ENCODE peak calls at places on chromosomes 1 and 21, in ten cellular contexts. One of them, this sample, is unnamed.

GRCh38 chr1:211695135-211695816 is 19.9 kb upstream of the NEK2 start:
- DNase-seq in naive thymus-derived CD8-positive, alpha-beta T cell: peak
- DNase-seq in stimulated activated CD8-positive, alpha-beta memory T cell treated with anti-CD3 and anti-CD28 coated beads, Interleukin-4, amount 100 ng/mL, for 4 hours: no peak
- DNase-seq in cardiac septum: no peak
- DNase-seq in WTC11: no peak
- DNase-seq in mucosa of gallbladder: no peak
- DNase-seq in HT1080: no peak
- DNase-seq in cardiac fibroblast: peak
- DNase-seq in T-helper 1 cell: peak
- DNase-seq in choroid plexus epithelial cell: peak
- DNase-seq in this sample: no peak

GRCh38 chr1:177650947-177651346 is 318.9 kb downstream of the SEC16B start:
- DNase-seq in naive thymus-derived CD8-positive, alpha-beta T cell: no peak
- DNase-seq in HT1080: no peak
- DNase-seq in cardiac fibroblast: no peak
- DNase-seq in T-helper 1 cell: no peak
- DNase-seq in WTC11: no peak
- DNase-seq in cardiac septum: no peak
- DNase-seq in choroid plexus epithelial cell: no peak
- DNase-seq in stimulated activated CD8-positive, alpha-beta memory T cell treated with anti-CD3 and anti-CD28 coated beads, Interleukin-4, amount 100 ng/mL, for 4 hours: no peak
- DNase-seq in mucosa of gallbladder: no peak
- DNase-seq in this sample: peak

GRCh38 chr1:172790245-172790644 is 131.3 kb downstream of the FASLG start:
- DNase-seq in naive thymus-derived CD8-positive, alpha-beta T cell: no peak
- DNase-seq in WTC11: no peak
- DNase-seq in choroid plexus epithelial cell: peak
- DNase-seq in stimulated activated CD8-positive, alpha-beta memory T cell treated with anti-CD3 and anti-CD28 coated beads, Interleukin-4, amount 100 ng/mL, for 4 hours: no peak
- DNase-seq in mucosa of gallbladder: no peak
- DNase-seq in T-helper 1 cell: no peak
- DNase-seq in cardiac septum: no peak
- DNase-seq in cardiac fibroblast: no peak
- DNase-seq in HT1080: no peak
- DNase-seq in this sample: no peak

GRCh38 chr1:227459326-227459841 is 104.0 kb upstream of the ZNF678 start:
- DNase-seq in cardiac fibroblast: no peak
- DNase-seq in cardiac septum: no peak
- DNase-seq in T-helper 1 cell: no peak
- DNase-seq in stimulated activated CD8-positive, alpha-beta memory T cell treated with anti-CD3 and anti-CD28 coated beads, Interleukin-4, amount 100 ng/mL, for 4 hours: no peak
- DNase-seq in WTC11: no peak
- DNase-seq in mucosa of gallbladder: no peak
- DNase-seq in choroid plexus epithelial cell: peak
- DNase-seq in HT1080: no peak
- DNase-seq in naive thymus-derived CD8-positive, alpha-beta T cell: no peak
- DNase-seq in this sample: no peak

GRCh38 chr1:66523502-66523901 is 10.5 kb upstream of the SGIP1 start:
- DNase-seq in T-helper 1 cell: no peak
- DNase-seq in HT1080: no peak
- DNase-seq in stimulated activated CD8-positive, alpha-beta memory T cell treated with anti-CD3 and anti-CD28 coated beads, Interleukin-4, amount 100 ng/mL, for 4 hours: no peak
- DNase-seq in cardiac septum: no peak
- DNase-seq in naive thymus-derived CD8-positive, alpha-beta T cell: no peak
- DNase-seq in choroid plexus epithelial cell: no peak
- DNase-seq in mucosa of gallbladder: no peak
- DNase-seq in cardiac fibroblast: no peak
- DNase-seq in WTC11: no peak
- DNase-seq in this sample: no peak

GRCh38 chr21:31117046-31117916 is 79.0 kb upstream of the KRTAP19-8 start:
- DNase-seq in cardiac fibroblast: peak
- DNase-seq in cardiac septum: no peak
- DNase-seq in choroid plexus epithelial cell: peak
- DNase-seq in T-helper 1 cell: peak
- DNase-seq in WTC11: no peak
- DNase-seq in HT1080: peak
- DNase-seq in naive thymus-derived CD8-positive, alpha-beta T cell: no peak
- DNase-seq in mucosa of gallbladder: no peak
- DNase-seq in stimulated activated CD8-positive, alpha-beta memory T cell treated with anti-CD3 and anti-CD28 coated beads, Interleukin-4, amount 100 ng/mL, for 4 hours: no peak
- DNase-seq in this sample: no peak

GRCh38 chr1:211928993-211929637 is 98.6 kb upstream of the LPGAT1 start:
- DNase-seq in mucosa of gallbladder: peak
- DNase-seq in naive thymus-derived CD8-positive, alpha-beta T cell: no peak
- DNase-seq in WTC11: no peak
- DNase-seq in T-helper 1 cell: no peak
- DNase-seq in choroid plexus epithelial cell: peak
- DNase-seq in cardiac fibroblast: peak
- DNase-seq in cardiac septum: no peak
- DNase-seq in HT1080: peak
- DNase-seq in stimulated activated CD8-positive, alpha-beta memory T cell treated with anti-CD3 and anti-CD28 coated beads, Interleukin-4, amount 100 ng/mL, for 4 hours: no peak
- DNase-seq in this sample: peak

GRCh38 chr1:84772428-84772943 is 82.2 kb upstream of the SSX2IP start:
- DNase-seq in T-helper 1 cell: peak
- DNase-seq in WTC11: peak
- DNase-seq in cardiac fibroblast: peak
- DNase-seq in naive thymus-derived CD8-positive, alpha-beta T cell: peak
- DNase-seq in mucosa of gallbladder: peak
- DNase-seq in cardiac septum: no peak
- DNase-seq in HT1080: peak
- DNase-seq in stimulated activated CD8-positive, alpha-beta memory T cell treated with anti-CD3 and anti-CD28 coated beads, Interleukin-4, amount 100 ng/mL, for 4 hours: peak
- DNase-seq in choroid plexus epithelial cell: peak
- DNase-seq in this sample: peak

GRCh38 chr1:163410073-163410522 is 88.3 kb downstream of the NUF2 start:
- DNase-seq in stimulated activated CD8-positive, alpha-beta memory T cell treated with anti-CD3 and anti-CD28 coated beads, Interleukin-4, amount 100 ng/mL, for 4 hours: no peak
- DNase-seq in naive thymus-derived CD8-positive, alpha-beta T cell: peak
- DNase-seq in choroid plexus epithelial cell: peak
- DNase-seq in HT1080: peak
- DNase-seq in T-helper 1 cell: peak
- DNase-seq in mucosa of gallbladder: peak
- DNase-seq in cardiac septum: no peak
- DNase-seq in cardiac fibroblast: peak
- DNase-seq in WTC11: peak
- DNase-seq in this sample: peak

GRCh38 chr1:75614455-75615379 is 3.8 kb upstream of the SLC44A5 start:
- DNase-seq in cardiac septum: no peak
- DNase-seq in WTC11: peak
- DNase-seq in mucosa of gallbladder: peak
- DNase-seq in choroid plexus epithelial cell: peak
- DNase-seq in cardiac fibroblast: peak
- DNase-seq in HT1080: peak
- DNase-seq in stimulated activated CD8-positive, alpha-beta memory T cell treated with anti-CD3 and anti-CD28 coated beads, Interleukin-4, amount 100 ng/mL, for 4 hours: no peak
- DNase-seq in T-helper 1 cell: peak
- DNase-seq in naive thymus-derived CD8-positive, alpha-beta T cell: peak
- DNase-seq in this sample: no peak

GRCh38 chr1:158286487-158286886 is 3.2 kb upstream of the CD1C start:
- DNase-seq in naive thymus-derived CD8-positive, alpha-beta T cell: no peak
- DNase-seq in mucosa of gallbladder: no peak
- DNase-seq in HT1080: no peak
- DNase-seq in cardiac septum: no peak
- DNase-seq in cardiac fibroblast: no peak
- DNase-seq in T-helper 1 cell: no peak
- DNase-seq in choroid plexus epithelial cell: no peak
- DNase-seq in stimulated activated CD8-positive, alpha-beta memory T cell treated with anti-CD3 and anti-CD28 coated beads, Interleukin-4, amount 100 ng/mL, for 4 hours: no peak
- DNase-seq in WTC11: no peak
- DNase-seq in this sample: no peak

GRCh38 chr21:45167796-45168222 is 93.4 kb downstream of the ADARB1 start:
- DNase-seq in naive thymus-derived CD8-positive, alpha-beta T cell: no peak
- DNase-seq in cardiac fibroblast: peak
- DNase-seq in mucosa of gallbladder: no peak
- DNase-seq in HT1080: no peak
- DNase-seq in choroid plexus epithelial cell: peak
- DNase-seq in cardiac septum: no peak
- DNase-seq in T-helper 1 cell: no peak
- DNase-seq in stimulated activated CD8-positive, alpha-beta memory T cell treated with anti-CD3 and anti-CD28 coated beads, Interleukin-4, amount 100 ng/mL, for 4 hours: no peak
- DNase-seq in WTC11: no peak
- DNase-seq in this sample: no peak

GRCh38 chr21:35096959-35097358 is 47.9 kb upstream of the RUNX1 start:
- DNase-seq in choroid plexus epithelial cell: no peak
- DNase-seq in HT1080: no peak
- DNase-seq in T-helper 1 cell: no peak
- DNase-seq in cardiac fibroblast: no peak
- DNase-seq in mucosa of gallbladder: no peak
- DNase-seq in stimulated activated CD8-positive, alpha-beta memory T cell treated with anti-CD3 and anti-CD28 coated beads, Interleukin-4, amount 100 ng/mL, for 4 hours: no peak
- DNase-seq in WTC11: no peak
- DNase-seq in cardiac septum: no peak
- DNase-seq in naive thymus-derived CD8-positive, alpha-beta T cell: no peak
- DNase-seq in this sample: no peak

GRCh38 chr1:39526466-39527189 is 35.2 kb downstream of the BMP8A start:
- DNase-seq in choroid plexus epithelial cell: no peak
- DNase-seq in WTC11: no peak
- DNase-seq in mucosa of gallbladder: no peak
- DNase-seq in T-helper 1 cell: no peak
- DNase-seq in naive thymus-derived CD8-positive, alpha-beta T cell: no peak
- DNase-seq in cardiac septum: no peak
- DNase-seq in stimulated activated CD8-positive, alpha-beta memory T cell treated with anti-CD3 and anti-CD28 coated beads, Interleukin-4, amount 100 ng/mL, for 4 hours: no peak
- DNase-seq in cardiac fibroblast: no peak
- DNase-seq in HT1080: no peak
- DNase-seq in this sample: no peak

This sample was measured in small intestine.